ENCODE peak calls at places on chromosomes 6 and 20, in six cellular contexts. B is GM23248, R is MM.1S, O is PC-9, N is HCT116, K is Karpas-422. M is an unnamed sample.

GRCh38 chr6:108847738-108848115 is 495 bp upstream of the ARMC2 start:
- DNase-seq in B (no peak), N (no peak), K (no peak), R (no peak), O (no peak), M (no peak)

GRCh38 chr6:11276911-11277274 is 44.4 kb upstream of the NEDD9 start:
- DNase-seq in O (no peak), R (no peak), N (no peak), B (peak; percentile 11), K (no peak), M (peak; percentile 44)

GRCh38 chr6:7723041-7723447 is 2.9 kb upstream of the BMP6 start:
- DNase-seq in K (peak; percentile 87), N (peak; percentile 85), R (peak; percentile 75), B (peak; percentile 85), O (peak; percentile 55), M (peak; percentile 88)

GRCh38 chr6:165880721-165881120 is 217.7 kb upstream of the PDE10A start:
- DNase-seq in K (no peak), O (no peak), R (no peak), N (no peak), B (peak; percentile 8), M (no peak)

GRCh38 chr20:50788045-50788867 is 6.6 kb upstream of the BCAS4 start:
- DNase-seq in K (no peak), R (no peak), N (peak; percentile 51), O (peak; percentile 75), B (peak; percentile 85), M (peak; percentile 74)

GRCh38 chr6:89022747-89023289 is 57.7 kb upstream of the PNRC1 start:
- DNase-seq in N (no peak), B (peak; percentile 78), O (no peak), R (no peak), K (no peak), M (peak; percentile 55)

GRCh38 chr20:38729767-38730166 is 5.5 kb downstream of the SLC32A1 start:
- DNase-seq in K (no peak), B (no peak), R (no peak), N (no peak), O (no peak), M (no peak)

GRCh38 chr6:18047406-18047805 is 60.0 kb upstream of the KIF13A start:
- DNase-seq in R (no peak), N (no peak), O (no peak), B (peak; percentile 75), K (no peak), M (peak; percentile 58)

GRCh38 chr20:53102361-53102760 is 130.2 kb downstream of the TSHZ2 start:
- DNase-seq in K (no peak), O (no peak), R (no peak), B (no peak), N (no peak), M (no peak)

GRCh38 chr6:132695773-132696172 is 18.1 kb downstream of the VNN1 start:
- DNase-seq in O (no peak), B (no peak), R (no peak), N (no peak), K (no peak), M (no peak)

GRCh38 chr20:24675651-24676352 is 206.4 kb downstream of the SYNDIG1 start:
- DNase-seq in O (no peak), B (no peak), R (no peak), N (no peak), K (no peak), M (no peak)

GRCh38 chr6:47478233-47479155 is 905 bp downstream of the CD2AP start:
- DNase-seq in K (peak; percentile 72), N (no peak), O (no peak), B (peak; percentile 55), R (peak; percentile 36), M (peak; percentile 34)

GRCh38 chr6:1244278-1244677 is 67.6 kb upstream of the FOXQ1 start:
- DNase-seq in B (no peak), K (no peak), N (no peak), O (no peak), R (no peak), M (no peak)

GRCh38 chr20:55744896-55745295 is 260.4 kb downstream of the CBLN4 start:
- DNase-seq in O (no peak), R (no peak), B (no peak), N (no peak), K (no peak), M (no peak)

GRCh38 chr6:96236471-96236870 is 220.7 kb downstream of the FUT9 start:
- DNase-seq in B (no peak), R (no peak), K (no peak), N (no peak), O (no peak), M (no peak)

GRCh38 chr20:59482581-59483187 is 121.7 kb upstream of the PHACTR3 start:
- DNase-seq in B (no peak), O (peak; percentile 11), R (no peak), K (no peak), N (no peak), M (no peak)

GRCh38 chr20:38091447-38092216 is 58.1 kb downstream of the RPRD1B start:
- DNase-seq in K (no peak), B (no peak), N (no peak), R (peak; percentile 11), O (no peak), M (no peak)

GRCh38 chr6:109449789-109450673 is 5.5 kb downstream of the MICAL1 start:
- DNase-seq in B (no peak), O (no peak), N (no peak), R (no peak), K (no peak), M (no peak)

GRCh38 chr6:138240476-138241245 is 22.4 kb upstream of the PBOV1 start:
- DNase-seq in K (no peak), B (no peak), R (no peak), N (no peak), O (no peak), M (no peak)

GRCh38 chr20:59207742-59208357 is 44.2 kb downstream of the ZNF831 start:
- DNase-seq in K (peak; percentile 90), N (peak; percentile 16), R (peak; percentile 59), B (peak; percentile 56), O (no peak), M (peak; percentile 51)

DNA sequence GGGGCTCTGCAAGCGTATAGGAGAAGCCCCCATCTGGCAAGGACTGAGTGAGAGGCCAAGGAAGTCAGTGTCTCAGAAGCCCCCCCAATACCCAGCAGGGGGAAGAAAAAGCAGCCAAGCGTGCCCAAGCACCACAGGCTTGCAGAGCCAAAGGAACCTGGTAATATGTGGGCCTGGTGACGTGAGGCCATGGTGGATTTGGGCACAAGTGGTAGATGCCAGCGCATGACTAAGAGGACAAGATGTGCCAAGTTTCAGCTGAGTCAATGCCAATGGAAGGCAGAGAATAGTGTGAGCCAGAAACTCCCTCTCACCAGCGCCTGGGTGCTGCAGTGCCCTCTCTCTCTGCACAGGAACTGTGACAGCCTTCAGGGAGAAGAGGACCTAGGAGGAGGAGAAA is 110.0 kb downstream of the QRSL1 start:
- DNase-seq in N (no peak), R (no peak), K (peak; percentile 51), B (peak; percentile 29), O (no peak), M (peak; percentile 96)
- H2AFZ ChIP-seq in N (no peak overlapping the region), R (no peak overlapping the region), K (no peak overlapping the region), B (no peak overlapping the region), O (no peak overlapping the region), M (peak overlapping the region; percentile 40)

GRCh38 chr6:44503471-44503870 is 116.0 kb downstream of the CDC5L start:
- DNase-seq in B (no peak), K (no peak), R (no peak), O (no peak), N (no peak), M (no peak)
- H3K9me2 ChIP-seq in B (no peaks in the 10 kb centered on the region), K (no peaks in the 10 kb centered on the region), R (no peaks in the 10 kb centered on the region), O (no peaks in the 10 kb centered on the region), N (no peaks in the 10 kb centered on the region), M (peaks cover 4% of the 10 kb centered on the region)

DNA sequence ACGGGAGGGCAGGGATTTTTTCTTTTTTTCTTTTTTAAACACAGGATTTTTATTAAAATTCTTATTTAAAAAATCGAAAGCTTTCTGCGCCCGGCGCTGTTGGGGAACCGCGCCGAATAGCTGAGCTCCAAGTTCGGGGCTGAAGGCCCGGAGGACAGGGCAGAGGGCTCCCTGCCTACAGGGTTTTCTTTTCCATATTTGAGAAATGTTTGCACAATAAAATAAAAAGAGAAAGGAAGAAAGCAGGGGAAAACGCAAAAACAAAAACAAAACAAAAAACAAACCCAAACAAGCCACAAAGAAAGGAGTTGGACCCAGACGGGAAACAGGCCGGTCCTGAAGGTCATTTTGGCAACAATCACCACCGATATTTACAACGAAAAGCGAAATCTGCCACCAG is 2.9 kb downstream of the NKX2-2 start:
- DNase-seq in N (no peak), O (no peak), B (no peak), R (no peak), K (no peak), M (no peak)
- H2AFZ ChIP-seq in N (no peak overlapping the region), O (no peak overlapping the region), B (peak overlapping the region; percentile 72), R (no peak overlapping the region), K (no peak overlapping the region), M (no peak overlapping the region)

GRCh38 chr20:63084563-63084927 is 77.8 kb upstream of the BHLHE23 start:
- DNase-seq in K (no peak), N (no peak), B (no peak), O (no peak), R (no peak), M (no peak)
- H3K9me2 ChIP-seq in K (no peaks in the 10 kb centered on the region), N (no peaks in the 10 kb centered on the region), B (no peaks in the 10 kb centered on the region), O (no peaks in the 10 kb centered on the region), R (no peaks in the 10 kb centered on the region), M (no peaks in the 10 kb centered on the region)

DNA sequence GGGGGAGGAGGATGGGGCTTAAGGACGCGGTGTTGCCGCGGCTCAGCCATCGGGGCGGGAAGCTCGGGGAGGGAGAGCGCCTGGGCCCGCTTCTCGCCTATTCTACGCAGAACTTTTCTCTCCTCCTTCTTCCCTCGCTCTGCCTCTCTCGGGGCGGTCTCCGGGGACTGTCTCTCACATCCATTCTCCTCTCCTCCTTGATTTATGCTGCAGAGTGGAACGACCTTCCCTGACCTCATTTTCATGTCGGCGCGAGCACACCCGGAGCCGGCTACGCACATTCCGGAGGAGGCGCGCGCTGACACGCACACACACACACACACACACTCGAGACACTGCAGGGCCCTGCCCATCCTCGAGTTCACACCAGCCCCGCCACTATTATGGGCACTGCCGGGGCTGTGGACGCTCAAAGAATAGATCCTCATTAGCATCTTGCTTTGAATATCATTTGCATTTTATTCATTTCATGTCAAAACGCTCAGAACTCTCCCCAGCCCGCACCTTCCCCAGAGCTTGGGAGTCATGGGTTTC is 36.7 kb downstream of the NCR2 start:
- DNase-seq in O (no peak), N (no peak), K (no peak), R (no peak), B (peak; percentile 44), M (no peak)
- H2AFZ ChIP-seq in O (no peak overlapping the region), N (no peak overlapping the region), K (no peak overlapping the region), R (no peak overlapping the region), B (peak overlapping the region; percentile 70), M (no peak overlapping the region)

GRCh38 chr6:157593596-157593995 is 212.6 kb downstream of the ZDHHC14 start:
- DNase-seq in R (no peak), O (no peak), K (no peak), N (no peak), B (no peak), M (no peak)
- H3K9me2 ChIP-seq in R (no peaks in the 10 kb centered on the region), O (no peaks in the 10 kb centered on the region), K (no peaks in the 10 kb centered on the region), N (no peaks in the 10 kb centered on the region), B (no peaks in the 10 kb centered on the region), M (no peaks in the 10 kb centered on the region)